ENCODE peak calls at places on chromosomes 3 and 15, in seven cellular contexts. V, I, O, B, U, H and D are unnamed samples.

GRCh38 chr3:133988631-133989161 is 41.0 kb downstream of the SLCO2A1 start:
- DNase-seq in U (no peak), O (no peak), B (no peak), I (no peak), V (no peak), H (no peak), D (no peak)

GRCh38 chr15:81029416-81030367 is 29.0 kb downstream of the TLNRD1 start:
- DNase-seq in O (no peak), U (peak), B (no peak), I (no peak), V (no peak), H (no peak), D (no peak)

GRCh38 chr15:22806156-22806555 is 19.7 kb downstream of the NIPA1 start:
- DNase-seq in O (no peak), V (no peak), B (no peak), H (no peak), U (no peak), I (no peak), D (no peak)

GRCh38 chr15:74208901-74209559 is 6.4 kb upstream of the STRA6 start:
- DNase-seq in O (no peak), H (no peak), B (no peak), U (peak), I (no peak), V (peak), D (no peak)

GRCh38 chr15:41829959-41830646 is 2.2 kb downstream of the JMJD7 start:
- DNase-seq in H (no peak), V (no peak), I (no peak), U (no peak), O (no peak), B (no peak), D (no peak)

GRCh38 chr3:54665201-54665600 is 262.7 kb downstream of the LRTM1 start:
- DNase-seq in V (no peak), U (no peak), I (no peak), O (no peak), B (no peak), H (no peak), D (no peak)

GRCh38 chr3:196489747-196490146 is 13.8 kb downstream of the RNF168 start:
- DNase-seq in V (no peak), I (no peak), O (no peak), B (no peak), H (no peak), U (no peak), D (no peak)

GRCh38 chr3:72633101-72633500 is 215.1 kb downstream of the SHQ1 start:
- DNase-seq in O (no peak), V (no peak), B (no peak), H (no peak), U (peak), I (no peak), D (no peak)

GRCh38 chr3:151379083-151379734 is 5.3 kb downstream of the P2RY12 start:
- DNase-seq in H (no peak), I (no peak), B (no peak), U (peak), V (peak), O (no peak), D (no peak)

GRCh38 chr3:38549486-38549885 is 53.3 kb downstream of the EXOG start:
- DNase-seq in I (no peak), V (no peak), U (no peak), B (no peak), O (no peak), H (no peak), D (peak)

GRCh38 chr15:41504751-41505492 is 8.7 kb downstream of the LTK start:
- DNase-seq in V (no peak), I (no peak), U (no peak), O (no peak), B (no peak), H (no peak), D (no peak)

GRCh38 chr3:64686446-64686908 is 1.3 kb downstream of the ADAMTS9 start:
- DNase-seq in U (peak), H (no peak), B (no peak), V (peak), I (no peak), O (no peak), D (no peak)

GRCh38 chr15:92801412-92801773 is 98.7 kb upstream of the CHD2 start:
- DNase-seq in U (peak), O (no peak), V (peak), H (no peak), I (no peak), B (no peak), D (no peak)

GRCh38 chr15:80173022-80173759 is 20.4 kb downstream of the FAH start:
- DNase-seq in B (no peak), O (peak), H (peak), V (peak), I (no peak), U (peak), D (peak)

GRCh38 chr15:42131826-42132806 is 24.3 kb downstream of the PLA2G4F start:
- DNase-seq in H (no peak), I (no peak), U (no peak), O (no peak), B (peak), V (no peak), D (no peak)

GRCh38 chr3:172601066-172601832 is 78.0 kb upstream of the TNFSF10 start:
- DNase-seq in U (no peak), B (no peak), I (no peak), V (peak), H (no peak), O (no peak), D (no peak)

GRCh38 chr3:175329373-175329772 is 470.2 kb downstream of the NAALADL2 start:
- DNase-seq in U (no peak), O (no peak), V (no peak), H (no peak), B (no peak), I (no peak), D (no peak)

GRCh38 chr3:98814799-98815450 is 51.8 kb downstream of the ST3GAL6 start:
- DNase-seq in U (peak), B (no peak), V (no peak), H (no peak), I (no peak), O (no peak), D (no peak)

GRCh38 chr15:31326729-31327673 is at the start of gene KLF13:
- DNase-seq in H (peak), O (peak), V (peak), U (peak), I (peak), B (no peak), D (no peak)